ENCODE peak calls at places on chromosome 7, in nine cellular contexts. X is spleen, R is esophagus muscularis mucosa, D is transverse colon, T is tibial nerve, L is AG04450, W is IMR-90, J is thoracic aorta, V is esophagus squamous epithelium. H is an unnamed sample.

GRCh38 chr7:37585064-37585463 is 98.5 kb upstream of the GPR141 start:
- DNase-seq in R (no peak), V (no peak), L (no peak), X (no peak), D (no peak), J (no peak), W (no peak), T (no peak), H (no peak)

GRCh38 chr7:81111358-81111757 is 192.5 kb upstream of the SEMA3C start:
- DNase-seq in R (no peak), T (no peak), J (no peak), L (peak), W (peak), D (no peak), V (no peak), X (no peak), H (no peak)

GRCh38 chr7:25124485-25125136 is 449 bp downstream of the CYCS start:
- DNase-seq in T (no peak), X (peak), V (no peak), D (no peak), J (no peak), R (no peak), W (no peak), L (no peak), H (no peak)

GRCh38 chr7:115805458-115805857 is 225.1 kb downstream of the TFEC start:
- DNase-seq in J (no peak), W (peak), T (no peak), X (no peak), V (no peak), R (no peak), D (no peak), L (no peak), H (no peak)

GRCh38 chr7:121561717-121562116 is 165.6 kb upstream of the FAM3C start:
- DNase-seq in W (no peak), J (no peak), T (no peak), D (no peak), R (no peak), V (no peak), L (no peak), X (no peak), H (no peak)

GRCh38 chr7:45968312-45968711 is 47.2 kb upstream of the IGFBP3 start:
- DNase-seq in T (no peak), L (no peak), J (no peak), V (no peak), R (peak), X (no peak), W (no peak), D (no peak), H (no peak)

GRCh38 chr7:24971333-24972165 is 8.4 kb downstream of the OSBPL3 start:
- DNase-seq in L (peak), R (no peak), J (no peak), W (peak), X (no peak), T (no peak), D (no peak), V (no peak), H (no peak)

GRCh38 chr7:348962-349755 is 59.2 kb downstream of the FOXL3 start:
- DNase-seq in R (no peak), V (no peak), T (no peak), W (no peak), X (no peak), L (no peak), J (no peak), D (no peak), H (no peak)

GRCh38 chr7:98240961-98241673 is 10.9 kb downstream of the TECPR1 start:
- DNase-seq in V (no peak), L (no peak), W (peak), R (no peak), D (peak), J (no peak), T (no peak), X (no peak), H (no peak)

GRCh38 chr7:38751416-38751815 is 120.2 kb upstream of the AMPH start:
- DNase-seq in X (no peak), L (no peak), V (no peak), W (peak), D (no peak), J (no peak), R (no peak), T (no peak), H (no peak)

GRCh38 chr7:762891-763290 is 35.8 kb upstream of the PRKAR1B start:
- DNase-seq in L (no peak), T (no peak), D (no peak), R (no peak), V (no peak), W (no peak), J (no peak), X (no peak), H (no peak)

DNA sequence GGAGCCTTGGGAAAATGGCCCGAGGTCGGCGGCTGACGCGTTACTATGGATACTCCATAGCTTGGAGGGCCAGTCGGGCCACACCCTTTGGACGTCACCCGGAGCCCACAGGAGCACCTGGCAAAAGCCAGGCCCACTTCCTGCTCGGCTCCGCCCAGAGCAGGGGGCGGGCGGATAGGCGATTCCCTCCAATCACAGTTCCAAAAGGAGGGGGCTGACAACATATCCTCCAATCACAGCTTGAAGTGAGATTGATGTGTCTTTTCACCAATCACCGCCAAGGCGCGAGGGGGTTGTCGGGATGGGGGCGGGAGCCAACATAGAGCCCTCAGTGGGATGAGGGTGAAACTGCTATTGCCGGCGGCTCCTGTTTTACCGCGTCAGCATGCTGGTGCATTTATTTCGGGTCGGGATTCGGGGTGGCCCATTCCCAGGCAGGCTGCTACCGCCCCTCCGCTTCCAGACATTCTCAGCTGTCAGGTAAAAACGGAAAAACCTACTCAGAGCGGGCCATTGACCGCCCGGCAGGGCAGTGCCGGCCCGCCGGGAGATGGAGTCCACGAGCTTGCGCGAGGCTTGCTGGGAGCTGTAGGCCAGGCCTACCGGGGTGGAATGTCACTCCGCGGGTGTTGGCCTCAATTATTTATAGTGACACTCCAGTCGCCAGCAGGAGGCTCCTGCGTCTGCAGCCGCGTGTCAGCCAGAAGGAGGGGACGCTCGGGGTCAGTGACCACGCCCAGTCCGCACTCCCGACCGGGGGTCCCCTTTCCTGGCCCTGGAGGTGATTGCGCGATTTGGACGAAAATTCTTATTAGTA is at the start of gene ABCB8:
- DNase-seq in T (peak), J (peak), W (peak), L (peak), R (peak), D (peak), X (peak), V (peak), H (peak)
- TF ChIP-seq CTCF in T (peak), J (peak), W (peak), L (peak), R (peak), D (peak), X (peak), V (peak), H (peak)

GRCh38 chr7:47677093-47677492 is 95.2 kb upstream of the TNS3 start:
- DNase-seq in D (no peak), J (no peak), W (no peak), L (no peak), V (no peak), X (no peak), R (no peak), T (no peak), H (no peak)
- H3K27ac ChIP-seq in D (no peak), J (no peak), W (no peak), L (no peak), V (no peak), X (peak), R (no peak), T (no peak), H (no peak)

GRCh38 chr7:101815826-101816488 is 1.5 kb upstream of the CUX1 start:
- DNase-seq in D (peak), V (peak), L (peak), J (no peak), R (no peak), T (peak), X (peak), W (peak), H (peak)
- TF ChIP-seq CTCF in D (peak), V (peak), L (no peak), J (no peak), R (no peak), T (no peak), X (no peak), W (no peak), H (no peak)

GRCh38 chr7:135734343-135734689 is 6.3 kb upstream of the SLC13A4 start:
- DNase-seq in R (no peak), D (no peak), W (no peak), L (no peak), T (no peak), V (no peak), J (no peak), X (no peak), H (no peak)
- H3K27ac ChIP-seq in R (no peak), D (no peak), W (no peak), L (no peak), T (no peak), V (no peak), J (no peak), X (no peak), H (no peak)